ENCODE peak calls at places on chromosomes 4 and X, in eight cellular contexts. F is coronary artery; P is CD4-positive, alpha-beta T cell; V is breast epithelium; I is endodermal cell; S is GM23338; E is ovary; X is stomach. W is an unnamed sample.

GRCh38 chrX:20063716-20064351 is 52.9 kb downstream of the MAP7D2 start:
- DNase-seq in F (no peak), P (no peak), V (no peak), I (peak), S (peak), E (no peak), X (no peak), W (no peak)

GRCh38 chr4:101089168-101089567 is 258.2 kb downstream of the PPP3CA start:
- DNase-seq in F (no peak), P (no peak), V (no peak), I (no peak), S (no peak), E (no peak), X (no peak), W (no peak)

GRCh38 chr4:8435656-8436121 is 4.8 kb downstream of the ACOX3 start:
- DNase-seq in F (no peak), P (no peak), V (no peak), I (peak), S (peak), E (no peak), X (peak), W (no peak)

GRCh38 chrX:40170830-40171512 is 73.2 kb upstream of the BCOR start:
- DNase-seq in F (peak), P (no peak), V (no peak), I (peak), S (peak), E (no peak), X (no peak), W (no peak)

GRCh38 chr4:104015680-104016079 is 295.9 kb upstream of the TACR3 start:
- DNase-seq in F (no peak), P (no peak), V (no peak), I (peak), S (peak), E (no peak), X (no peak), W (no peak)

GRCh38 chr4:31045724-31046318 is 325.7 kb downstream of the PCDH7 start:
- DNase-seq in F (no peak), P (no peak), V (no peak), I (peak), S (peak), E (no peak), X (peak), W (no peak)

GRCh38 chrX:47311857-47312774 is 58.3 kb upstream of the ZNF157 start:
- DNase-seq in F (no peak), P (peak), V (no peak), I (peak), S (peak), E (peak), X (peak), W (peak)

GRCh38 chr4:1323635-1324442 is 23.2 kb upstream of the UVSSA start:
- DNase-seq in F (no peak), P (no peak), V (no peak), I (no peak), S (no peak), E (no peak), X (no peak), W (no peak)

GRCh38 chr4:142549726-142550463 is 296.2 kb downstream of the INPP4B start:
- DNase-seq in F (no peak), P (no peak), V (no peak), I (no peak), S (no peak), E (no peak), X (no peak), W (no peak)

GRCh38 chrX:16828126-16828908 is 41.8 kb downstream of the RBBP7 start:
- DNase-seq in F (no peak), P (no peak), V (no peak), I (no peak), S (no peak), E (no peak), X (no peak), W (peak)

GRCh38 chr4:23500876-23501275 is 389.0 kb downstream of the PPARGC1A start:
- DNase-seq in F (no peak), P (no peak), V (no peak), I (no peak), S (no peak), E (no peak), X (no peak), W (no peak)

GRCh38 chr4:70705146-70705855 is 16.5 kb upstream of the RUFY3 start:
- DNase-seq in F (peak), P (peak), V (peak), I (peak), S (peak), E (peak), X (peak), W (peak)

GRCh38 chr4:139085141-139085540 is 69.6 kb downstream of the NOCT start:
- DNase-seq in F (no peak), P (no peak), V (no peak), I (no peak), S (no peak), E (no peak), X (no peak), W (no peak)

GRCh38 chrX:40105016-40105790 is 7.4 kb upstream of the BCOR start:
- DNase-seq in F (no peak), P (no peak), V (no peak), I (peak), S (no peak), E (peak), X (no peak), W (no peak)

GRCh38 chr4:47839259-47839658 is 1.4 kb upstream of the CORIN start:
- DNase-seq in F (no peak), P (no peak), V (no peak), I (no peak), S (peak), E (no peak), X (no peak), W (peak)

GRCh38 chr4:146916479-146917076 is 29.1 kb downstream of the TTC29 start:
- DNase-seq in F (no peak), P (no peak), V (no peak), I (no peak), S (peak), E (no peak), X (no peak), W (no peak)

GRCh38 chr4:148273501-148273986 is 168.7 kb downstream of the NR3C2 start:
- DNase-seq in F (no peak), P (no peak), V (no peak), I (peak), S (no peak), E (peak), X (peak), W (no peak)

GRCh38 chr4:146340798-146341197 is 126.5 kb downstream of the REELD1 start:
- DNase-seq in F (no peak), P (no peak), V (no peak), I (no peak), S (peak), E (no peak), X (no peak), W (no peak)

GRCh38 chr4:67048530-67048929 is 496.8 kb downstream of the CENPC start:
- DNase-seq in F (no peak), P (no peak), V (no peak), I (no peak), S (no peak), E (no peak), X (no peak), W (no peak)

GRCh38 chrX:68719904-68720614 is 72.6 kb downstream of the STARD8 start:
- DNase-seq in F (no peak), P (no peak), V (no peak), I (peak), S (peak), E (no peak), X (peak), W (no peak)

GRCh38 chr4:73798842-73799241 is 37.6 kb upstream of the CXCL6 start:
- DNase-seq in F (no peak), P (no peak), V (no peak), I (no peak), S (no peak), E (no peak), X (no peak), W (no peak)

GRCh38 chr4:185040523-185040922 is 22.2 kb downstream of the HELT start:
- DNase-seq in F (no peak), P (no peak), V (no peak), I (peak), S (no peak), E (no peak), X (no peak), W (no peak)

GRCh38 chr4:164501074-164501473 is 252.9 kb upstream of the SMIM31 start:
- DNase-seq in F (no peak), P (no peak), V (no peak), I (no peak), S (no peak), E (no peak), X (no peak), W (no peak)

GRCh38 chrX:124421898-124422622 is 75.7 kb downstream of the SH2D1A start:
- DNase-seq in F (no peak), P (no peak), V (no peak), I (peak), S (peak), E (no peak), X (no peak), W (no peak)

GRCh38 chr4:108492816-108493595 is 127.4 kb upstream of the RPL34 start:
- DNase-seq in F (no peak), P (no peak), V (no peak), I (peak), S (peak), E (no peak), X (no peak), W (no peak)

GRCh38 chrX:30065226-30065625 is 150.1 kb upstream of the MAGEB2 start:
- DNase-seq in F (no peak), P (no peak), V (no peak), I (no peak), S (no peak), E (no peak), X (no peak), W (no peak)

GRCh38 chrX:131853440-131853839 is 169.7 kb upstream of the STK26 start:
- DNase-seq in F (no peak), P (no peak), V (no peak), I (no peak), S (no peak), E (no peak), X (no peak), W (no peak)

GRCh38 chr4:178316211-178316610 is 874.0 kb upstream of the AGA start:
- DNase-seq in F (no peak), P (no peak), V (no peak), I (no peak), S (no peak), E (no peak), X (no peak), W (no peak)

GRCh38 chrX:71378752-71379151 is 12.6 kb downstream of the TAF1 start:
- DNase-seq in F (no peak), P (no peak), V (no peak), I (no peak), S (no peak), E (no peak), X (no peak), W (no peak)

GRCh38 chr4:128228778-128229457 is 58.7 kb downstream of the PGRMC2 start:
- DNase-seq in F (no peak), P (no peak), V (no peak), I (no peak), S (no peak), E (no peak), X (no peak), W (no peak)

GRCh38 chrX:44529315-44529714 is 13.3 kb downstream of the FUNDC1 start:
- DNase-seq in F (no peak), P (no peak), V (no peak), I (no peak), S (no peak), E (no peak), X (no peak), W (no peak)

GRCh38 chrX:1463581-1464281 is 11.0 kb upstream of the ASMTL start:
- DNase-seq in F (peak), P (no peak), V (no peak), I (no peak), S (no peak), E (no peak), X (no peak), W (no peak)

GRCh38 chrX:19904778-19905367 is 17.5 kb upstream of the SH3KBP1 start:
- DNase-seq in F (no peak), P (no peak), V (no peak), I (no peak), S (peak), E (no peak), X (no peak), W (no peak)

GRCh38 chrX:51891821-51892551 is 1.4 kb upstream of the MAGED1 start:
- DNase-seq in F (no peak), P (no peak), V (no peak), I (peak), S (peak), E (peak), X (no peak), W (peak)

GRCh38 chrX:44062842-44063241 is 89.7 kb upstream of the NDP start:
- DNase-seq in F (no peak), P (no peak), V (no peak), I (no peak), S (no peak), E (no peak), X (no peak), W (no peak)

GRCh38 chr4:135838889-135839288 is 1637.3 kb upstream of the PABPC4L start:
- DNase-seq in F (no peak), P (no peak), V (no peak), I (peak), S (peak), E (no peak), X (no peak), W (no peak)

GRCh38 chrX:148568763-148569162 is 68.3 kb downstream of the AFF2 start:
- DNase-seq in F (no peak), P (no peak), V (no peak), I (no peak), S (no peak), E (no peak), X (no peak), W (no peak)

GRCh38 chrX:36753602-36754001 is 254.6 kb upstream of the FAM47C start:
- DNase-seq in F (no peak), P (no peak), V (no peak), I (no peak), S (no peak), E (no peak), X (no peak), W (no peak)

GRCh38 chr4:71187399-71188196 is 151.2 kb upstream of the SLC4A4 start:
- DNase-seq in F (no peak), P (no peak), V (no peak), I (peak), S (no peak), E (peak), X (peak), W (no peak)

DNA sequence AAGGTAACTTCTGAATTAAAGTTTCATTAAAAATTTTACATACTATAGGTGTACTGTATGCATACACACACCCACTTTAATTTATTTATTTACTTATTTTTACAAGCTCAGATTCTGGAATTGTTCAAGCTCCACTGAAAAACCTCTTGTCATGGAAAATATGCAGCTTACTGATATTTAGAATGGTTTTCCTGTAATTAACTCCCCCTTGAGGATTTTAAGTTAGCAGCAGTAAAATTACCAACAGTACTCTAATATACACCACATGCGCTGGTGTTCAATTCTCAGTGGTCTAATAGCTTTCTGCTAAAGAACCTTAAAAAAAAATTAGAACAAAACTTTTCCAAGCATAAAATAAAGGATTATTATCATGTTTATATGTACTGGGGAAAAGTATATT is 12.0 kb downstream of the MAB21L2 start:
- DNase-seq in F (no peak), P (no peak), V (no peak), I (no peak), S (no peak), E (no peak), X (no peak), W (no peak)
- H3K27ac ChIP-seq in F (no peak), P (no peak), V (no peak), I (no peak), S (no peak), E (no peak), X (no peak), W (no peak)

DNA sequence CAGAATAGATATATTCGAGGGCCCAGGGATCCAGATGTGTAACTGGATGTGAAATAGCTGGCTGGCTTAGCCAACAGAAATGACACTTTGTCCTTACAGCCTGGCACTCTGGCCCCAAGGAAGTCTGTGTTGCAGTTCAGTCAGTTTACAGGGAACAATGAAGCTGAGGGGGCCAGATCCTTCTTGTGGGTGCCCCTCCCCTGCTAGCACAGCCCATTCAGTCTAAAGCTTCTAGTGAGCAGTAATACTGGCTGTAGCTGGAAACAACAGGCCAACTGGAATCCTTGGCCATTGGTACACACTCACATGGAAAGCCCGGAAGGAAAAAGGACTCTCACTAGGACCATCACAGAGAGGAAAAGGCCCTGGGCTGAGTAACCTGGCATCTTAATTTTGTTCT is 22.7 kb upstream of the CD40LG start:
- DNase-seq in F (no peak), P (no peak), V (no peak), I (no peak), S (no peak), E (no peak), X (no peak), W (no peak)
- H3K27ac ChIP-seq in F (no peak), P (no peak), V (no peak), I (no peak), S (no peak), E (no peak), X (no peak), W (no peak)

GRCh38 chrX:98523026-98523425 is 1639.3 kb downstream of the RPA4 start:
- DNase-seq in F (no peak), P (no peak), V (no peak), I (peak), S (peak), E (no peak), X (no peak), W (no peak)
- H3K27ac ChIP-seq in F (no peak), P (no peak), V (no peak), I (no peak), S (peak), E (no peak), X (no peak), W (no peak)

DNA sequence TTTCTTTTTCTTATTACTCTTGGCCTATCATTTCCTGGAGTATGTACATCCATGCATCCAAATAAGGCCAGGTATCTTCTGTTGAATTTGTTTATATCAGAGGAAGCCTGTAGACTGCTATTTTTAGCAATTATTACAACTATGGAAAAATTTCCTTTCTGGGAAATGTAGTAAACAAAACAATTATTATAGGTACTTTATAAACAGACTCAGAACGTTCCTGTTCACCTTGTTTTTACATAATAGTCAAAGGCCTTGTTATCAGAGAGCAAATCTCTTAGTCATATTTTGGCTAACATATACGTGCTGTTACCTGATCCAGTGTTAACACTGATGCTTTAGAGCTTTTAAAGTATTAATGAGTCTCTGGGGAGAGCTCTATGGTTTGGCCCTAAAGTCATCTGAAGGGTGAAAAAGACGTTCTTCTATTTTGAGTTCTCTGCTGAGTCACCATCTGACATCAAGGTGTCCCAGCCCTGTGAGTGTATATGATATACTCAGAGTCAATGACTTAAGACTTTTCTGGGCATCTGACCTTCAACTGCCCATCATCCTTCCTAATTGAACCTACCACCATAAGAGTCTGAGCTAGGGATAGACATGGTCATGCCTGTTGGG is 7.3 kb downstream of the SPARCL1 start:
- DNase-seq in F (no peak), P (no peak), V (no peak), I (no peak), S (no peak), E (no peak), X (no peak), W (no peak)
- H3K27ac ChIP-seq in F (peak), P (no peak), V (peak), I (no peak), S (no peak), E (no peak), X (peak), W (peak)

GRCh38 chr4:52958232-52958631 is 96.1 kb downstream of the RASL11B start:
- DNase-seq in F (no peak), P (no peak), V (no peak), I (no peak), S (no peak), E (no peak), X (no peak), W (no peak)
- H3K27ac ChIP-seq in F (no peak), P (no peak), V (peak), I (peak), S (no peak), E (no peak), X (no peak), W (no peak)

DNA sequence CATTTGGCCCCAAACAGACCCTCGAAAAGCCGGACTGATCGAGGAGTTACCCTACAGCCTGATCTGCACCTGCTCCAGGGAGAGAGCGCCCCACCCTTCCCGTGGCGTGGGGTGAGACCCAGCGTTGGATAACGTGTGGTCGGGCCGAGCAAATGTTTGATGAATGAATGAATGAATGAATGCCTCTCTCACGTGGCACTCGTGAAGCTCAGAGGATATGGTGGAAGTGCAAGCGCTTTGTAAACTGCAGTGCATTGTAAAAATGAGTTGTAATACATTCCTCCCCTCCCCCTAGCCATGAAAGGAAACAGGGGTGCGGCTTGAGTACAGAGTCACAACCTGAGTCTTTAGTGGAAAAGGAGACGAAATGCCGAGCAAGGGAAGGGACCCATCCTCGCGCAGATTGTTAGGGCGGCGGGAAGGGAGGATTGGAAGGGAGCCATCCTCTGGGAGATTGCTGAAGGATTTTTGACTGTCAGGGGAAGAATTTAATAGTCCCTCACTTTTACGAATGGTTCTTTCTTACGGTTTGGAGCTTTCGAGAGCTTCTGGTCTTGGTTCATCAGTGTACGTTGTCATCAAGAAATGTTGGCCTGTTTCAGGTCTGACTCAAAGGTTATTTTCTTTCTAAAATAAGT is 772 bp upstream of the FBXW7 start:
- DNase-seq in F (no peak), P (peak), V (no peak), I (no peak), S (peak), E (no peak), X (no peak), W (peak)
- H3K27ac ChIP-seq in F (peak), P (peak), V (peak), I (peak), S (peak), E (peak), X (peak), W (peak)

GRCh38 chr4:16857425-16857824 is 41.0 kb downstream of the LDB2 start:
- DNase-seq in F (no peak), P (no peak), V (no peak), I (no peak), S (no peak), E (no peak), X (no peak), W (no peak)
- H3K27ac ChIP-seq in F (no peak), P (no peak), V (peak), I (no peak), S (peak), E (no peak), X (no peak), W (no peak)

DNA sequence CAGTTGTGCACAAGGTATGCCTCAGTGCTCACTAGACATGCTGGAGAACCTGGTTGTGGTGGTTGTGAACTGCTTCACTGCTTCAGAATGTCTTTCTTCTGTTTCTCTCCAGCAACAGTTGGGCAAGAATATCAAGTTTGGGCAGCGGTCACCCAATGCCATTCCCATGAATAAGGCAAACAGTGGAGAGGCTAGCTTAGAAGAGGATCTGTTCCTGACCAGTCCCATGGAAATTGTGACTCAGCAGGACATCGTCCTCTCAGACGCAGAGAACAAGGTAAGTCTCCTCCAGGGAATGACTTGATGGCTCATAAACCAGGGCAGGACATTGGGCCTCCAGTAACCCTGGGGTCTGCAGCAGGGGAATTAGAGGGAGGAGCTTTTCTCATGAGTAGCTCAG is 79.9 kb downstream of the AASDH start:
- DNase-seq in F (no peak), P (no peak), V (no peak), I (no peak), S (no peak), E (no peak), X (no peak), W (no peak)
- H3K27ac ChIP-seq in F (no peak), P (no peak), V (no peak), I (no peak), S (no peak), E (no peak), X (no peak), W (no peak)

W was measured in tibial nerve.